ENCODE peak calls at places on chromosomes 5 and 9, in four cellular contexts. V is NCI-H1092; B is psoas muscle; T is stimulated activated CD4-positive, alpha-beta T cell treated with anti-CD3 and anti-CD28 coated beads, Interleukin-1b, Interleukin-23, amount 100 ng/mL, for 24 hours. I is an unnamed sample.

GRCh38 chr9:27471789-27472585 is 52.1 kb upstream of the IFNK start:
- DNase-seq in V (no peak), B (peak), T (no peak), I (no peak)

GRCh38 chr5:141958113-141958512 is at the start of gene PCDH12:
- DNase-seq in V (no peak), T (no peak), B (peak), I (peak)

GRCh38 chr9:69122086-69122390 is 52.0 kb upstream of the TJP2 start:
- DNase-seq in T (no peak), B (peak), V (no peak), I (peak)

GRCh38 chr9:107948601-107949000 is 459.0 kb upstream of the KLF4 start:
- DNase-seq in V (no peak), T (no peak), B (no peak), I (no peak)

GRCh38 chr5:55920784-55921183 is 69.6 kb downstream of the IL31RA start:
- DNase-seq in V (no peak), B (no peak), T (no peak), I (no peak)

GRCh38 chr9:6973762-6974161 is 216.0 kb downstream of the KDM4C start:
- DNase-seq in T (no peak), V (no peak), B (no peak), I (no peak)

GRCh38 chr9:27865031-27865438 is 291.8 kb upstream of the C9orf72 start:
- DNase-seq in T (no peak), V (peak), B (no peak), I (no peak)

GRCh38 chr9:93642961-93643360 is 66.6 kb downstream of the PHF2 start:
- DNase-seq in T (no peak), V (no peak), B (no peak), I (no peak)

GRCh38 chr9:63816742-63817621 is 1468.0 kb downstream of the FOXD4L5 start:
- DNase-seq in V (no peak), T (peak), B (peak), I (peak)

GRCh38 chr5:102794047-102794446 is 38.9 kb downstream of the PAM start:
- DNase-seq in B (no peak), V (no peak), T (no peak), I (no peak)

GRCh38 chr9:121557581-121558422 is 58.2 kb upstream of the GGTA1 start:
- DNase-seq in T (no peak), B (peak), V (no peak), I (peak)

GRCh38 chr5:113663879-113664278 is 150.4 kb downstream of the YTHDC2 start:
- DNase-seq in B (peak), T (no peak), V (no peak), I (no peak)

GRCh38 chr5:537098-537497 is 12.8 kb upstream of the SLC9A3 start:
- DNase-seq in V (no peak), B (peak), T (no peak), I (peak)

GRCh38 chr9:15837079-15837679 is 284.3 kb downstream of the CCDC171 start:
- DNase-seq in V (peak), B (no peak), T (no peak), I (no peak)

GRCh38 chr5:141510850-141511718 is 22.2 kb downstream of the PCDHGC5 start:
- DNase-seq in V (no peak), T (no peak), B (no peak), I (no peak)

GRCh38 chr9:13090588-13090987 is 188.9 kb downstream of the MPDZ start:
- DNase-seq in T (no peak), B (no peak), V (no peak), I (no peak)

GRCh38 chr5:116046261-116046660 is 14.0 kb downstream of the ARL14EPL start:
- DNase-seq in V (no peak), T (no peak), B (no peak), I (no peak)

GRCh38 chr5:150298701-150299451 is 3.8 kb downstream of the ARSI start:
- DNase-seq in T (no peak), B (no peak), V (no peak), I (no peak)

GRCh38 chr9:20405086-20405485 is 217.2 kb downstream of the MLLT3 start:
- DNase-seq in T (no peak), V (no peak), B (no peak), I (no peak)

GRCh38 chr5:158727771-158728311 is 371.9 kb downstream of the EBF1 start:
- DNase-seq in B (peak), T (no peak), V (no peak), I (peak)

GRCh38 chr5:132227485-132228240 is at the start of gene P4HA2:
- DNase-seq in T (peak), V (peak), B (peak), I (peak)

GRCh38 chr5:85458319-85458718 is 1073.6 kb upstream of the EDIL3 start:
- DNase-seq in V (no peak), T (no peak), B (no peak), I (no peak)

GRCh38 chr9:89666950-89667349 is 62.1 kb downstream of the GADD45G start:
- DNase-seq in V (no peak), T (no peak), B (no peak), I (no peak)

GRCh38 chr5:86979801-86980510 is 287.7 kb upstream of the RASA1 start:
- DNase-seq in V (no peak), T (no peak), B (no peak), I (no peak)

GRCh38 chr9:116566677-116567488 is 120.2 kb upstream of the TRIM32 start:
- DNase-seq in T (no peak), V (no peak), B (no peak), I (no peak)

GRCh38 chr9:93292288-93292615 is 108.3 kb downstream of the WNK2 start:
- DNase-seq in B (no peak), V (no peak), T (no peak), I (no peak)

GRCh38 chr5:157347301-157348048 is 81.6 kb downstream of the CYFIP2 start:
- DNase-seq in B (no peak), V (no peak), T (no peak), I (no peak)

GRCh38 chr5:134464988-134465855 is 53.5 kb upstream of the CDKN2AIPNL start:
- DNase-seq in T (no peak), V (no peak), B (no peak), I (peak)

GRCh38 chr5:33921005-33921404 is 15.2 kb upstream of the RXFP3 start:
- DNase-seq in V (no peak), T (no peak), B (no peak), I (no peak)

GRCh38 chr5:135951257-135951656 is 3.5 kb downstream of the LECT2 start:
- DNase-seq in T (no peak), V (no peak), B (no peak), I (no peak)

GRCh38 chr5:137635521-137635921 is 100.4 kb downstream of the KLHL3 start:
- DNase-seq in T (no peak), V (no peak), B (no peak), I (no peak)

GRCh38 chr9:127398715-127399400 is 1.9 kb downstream of the SLC2A8 start:
- DNase-seq in T (no peak), B (no peak), V (no peak), I (peak)

GRCh38 chr5:151480384-151480783 is 33.0 kb downstream of the SLC36A1 start:
- DNase-seq in B (no peak), V (no peak), T (no peak), I (no peak)

GRCh38 chr9:122071716-122072115 is 21.4 kb downstream of the TTLL11 start:
- DNase-seq in V (no peak), B (no peak), T (no peak), I (no peak)

GRCh38 chr9:95103385-95104087 is 214.0 kb downstream of the FANCC start:
- DNase-seq in B (no peak), V (no peak), T (no peak), I (no peak)

GRCh38 chr9:85402541-85402940 is 339.2 kb downstream of the AGTPBP1 start:
- DNase-seq in T (no peak), B (no peak), V (no peak), I (no peak)